ENCODE peak calls at places on chromosomes 1 and 21, in eight cellular contexts. Q, K, H, B, N, C, L and X are unnamed samples.

GRCh38 chr1:228849011-228849541 is 113.8 kb downstream of the RHOU start:
- DNase-seq in Q (no peak), K (no peak), H (no peak), B (no peak), N (no peak), C (peak), L (no peak), X (no peak)

GRCh38 chr1:164748253-164748899 is 189.4 kb downstream of the PBX1 start:
- DNase-seq in Q (peak), K (no peak), H (peak), B (peak), N (peak), C (peak), L (peak), X (no peak)

GRCh38 chr1:53086504-53087070 is 24.6 kb downstream of the PODN start:
- DNase-seq in Q (no peak), K (no peak), H (no peak), B (no peak), N (no peak), C (no peak), L (no peak), X (no peak)

GRCh38 chr1:236753554-236753953 is 41.5 kb upstream of the MTR start:
- DNase-seq in Q (peak), K (peak), H (peak), B (no peak), N (peak), C (peak), L (peak), X (peak)

GRCh38 chr1:29282135-29282923 is 46.0 kb downstream of the PTPRU start:
- DNase-seq in Q (no peak), K (no peak), H (no peak), B (no peak), N (no peak), C (peak), L (no peak), X (no peak)

GRCh38 chr1:47568763-47569162 is 130.9 kb downstream of the FOXD2 start:
- DNase-seq in Q (no peak), K (no peak), H (no peak), B (no peak), N (no peak), C (no peak), L (no peak), X (no peak)

GRCh38 chr1:110515896-110516295 is 3.1 kb downstream of the KCNA10 start:
- DNase-seq in Q (peak), K (peak), H (no peak), B (no peak), N (no peak), C (no peak), L (no peak), X (no peak)

GRCh38 chr1:208264469-208265126 is 20.4 kb upstream of the PLXNA2 start:
- DNase-seq in Q (no peak), K (no peak), H (peak), B (peak), N (no peak), C (no peak), L (no peak), X (no peak)

GRCh38 chr1:115302390-115302961 is 35.6 kb downstream of the NGF start:
- DNase-seq in Q (peak), K (peak), H (peak), B (peak), N (no peak), C (peak), L (peak), X (no peak)

GRCh38 chr1:240572328-240572727 is 39.6 kb downstream of the GREM2 start:
- DNase-seq in Q (no peak), K (no peak), H (no peak), B (no peak), N (no peak), C (no peak), L (no peak), X (no peak)

GRCh38 chr1:240579511-240579910 is 32.4 kb downstream of the GREM2 start:
- DNase-seq in Q (no peak), K (no peak), H (no peak), B (no peak), N (no peak), C (no peak), L (no peak), X (no peak)

GRCh38 chr1:240571782-240572181 is 40.2 kb downstream of the GREM2 start:
- DNase-seq in Q (no peak), K (no peak), H (no peak), B (no peak), N (no peak), C (no peak), L (no peak), X (no peak)

GRCh38 chr1:240577095-240577494 is 34.9 kb downstream of the GREM2 start:
- DNase-seq in Q (no peak), K (no peak), H (no peak), B (no peak), N (no peak), C (no peak), L (no peak), X (no peak)

DNA sequence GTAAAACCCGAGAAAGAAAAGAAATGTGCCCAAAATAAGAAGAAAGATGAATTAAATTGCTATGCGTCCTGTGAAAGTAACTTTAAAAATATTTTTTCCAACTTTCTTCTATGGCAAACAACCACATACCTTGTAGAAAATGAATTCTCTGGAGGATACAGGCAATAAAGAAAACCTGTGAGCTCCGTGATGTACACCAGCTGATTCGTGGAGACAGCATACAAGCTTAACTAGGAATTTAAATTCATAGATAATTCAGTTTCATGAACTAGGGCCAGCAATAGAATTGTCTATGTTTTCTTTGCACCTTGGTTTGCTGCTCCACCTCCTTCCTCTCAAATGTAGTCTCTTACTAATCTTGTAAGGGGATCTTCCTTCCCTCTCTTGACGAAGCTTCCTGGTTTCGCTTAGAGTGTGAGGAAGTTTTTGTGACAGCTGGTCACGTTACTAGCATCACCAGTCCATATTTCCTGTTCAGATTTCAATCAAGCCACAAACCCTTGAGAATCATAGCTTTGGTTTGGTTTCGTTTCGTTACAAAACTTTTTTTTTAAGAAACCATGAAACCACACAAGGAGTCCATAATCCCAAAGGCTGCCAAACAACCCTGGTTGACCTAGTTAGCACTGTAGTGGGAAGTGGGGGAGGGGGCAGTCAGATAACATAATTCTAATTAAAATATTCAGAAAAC is 35.8 kb downstream of the GREM2 start:
- DNase-seq in Q (peak), K (no peak), H (peak), B (peak), N (peak), C (no peak), L (no peak), X (peak)
- H3K4me2 ChIP-seq in Q (peak), K (no peak), H (peak), B (peak), N (no peak), C (peak), L (no peak), X (peak)

GRCh38 chr1:155125946-155126493 is 1.7 kb upstream of the EFNA1 start:
- DNase-seq in Q (no peak), K (no peak), H (peak), B (no peak), N (peak), C (peak), L (peak), X (no peak)
- H3K27ac ChIP-seq in Q (no peak), K (peak), H (no peak), B (no peak), N (no peak), C (peak), L (no peak), X (no peak)

GRCh38 chr1:169456029-169456428 is 28.8 kb upstream of the CCDC181 start:
- DNase-seq in Q (no peak), K (no peak), H (no peak), B (no peak), N (no peak), C (no peak), L (no peak), X (no peak)

GRCh38 chr1:169461390-169462001 is 24.2 kb downstream of the SLC19A2 start:
- DNase-seq in Q (no peak), K (no peak), H (no peak), B (no peak), N (no peak), C (no peak), L (no peak), X (no peak)

GRCh38 chr1:169462385-169462784 is 23.4 kb downstream of the SLC19A2 start:
- DNase-seq in Q (no peak), K (no peak), H (no peak), B (no peak), N (no peak), C (no peak), L (no peak), X (no peak)

GRCh38 chr1:169457443-169457842 is 28.3 kb downstream of the SLC19A2 start:
- DNase-seq in Q (no peak), K (no peak), H (no peak), B (no peak), N (no peak), C (no peak), L (no peak), X (no peak)

DNA sequence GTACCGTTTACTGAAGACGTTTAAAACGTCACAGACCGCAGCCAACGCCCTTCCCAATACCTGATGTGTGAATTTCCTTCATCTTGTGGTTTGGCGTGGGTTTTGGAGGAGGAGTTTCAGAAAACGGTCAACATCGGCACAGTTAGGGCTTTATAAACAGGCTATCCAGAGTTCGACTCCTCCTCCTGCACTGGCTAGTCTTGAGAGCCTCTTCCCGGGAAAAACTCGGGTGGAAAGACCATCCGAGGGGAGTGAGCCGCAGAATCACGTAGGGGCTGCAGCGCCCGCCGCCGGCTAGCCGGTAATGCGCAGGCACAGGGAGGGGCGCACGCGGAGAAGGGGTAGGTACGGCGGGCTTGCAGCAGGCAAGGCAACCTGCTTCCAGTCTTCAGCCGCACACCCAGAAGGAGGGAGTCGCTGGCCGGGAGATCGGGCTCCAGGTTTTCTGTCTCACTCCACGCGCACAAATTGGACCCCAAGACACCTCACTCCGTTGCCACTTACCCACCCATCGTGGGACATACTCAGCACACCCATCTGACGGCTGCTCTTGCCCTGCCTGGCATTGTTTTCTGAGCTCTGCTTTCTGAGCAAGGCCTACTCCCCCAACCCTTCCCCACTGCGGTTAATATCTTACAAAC is 25.4 kb downstream of the SLC19A2 start:
- DNase-seq in Q (peak), K (no peak), H (peak), B (peak), N (no peak), C (no peak), L (no peak), X (no peak)
- TF ChIP-seq CTCF in Q (no peak), K (no peak), H (no peak), B (no peak), N (no peak), C (no peak), L (no peak), X (no peak)

DNA sequence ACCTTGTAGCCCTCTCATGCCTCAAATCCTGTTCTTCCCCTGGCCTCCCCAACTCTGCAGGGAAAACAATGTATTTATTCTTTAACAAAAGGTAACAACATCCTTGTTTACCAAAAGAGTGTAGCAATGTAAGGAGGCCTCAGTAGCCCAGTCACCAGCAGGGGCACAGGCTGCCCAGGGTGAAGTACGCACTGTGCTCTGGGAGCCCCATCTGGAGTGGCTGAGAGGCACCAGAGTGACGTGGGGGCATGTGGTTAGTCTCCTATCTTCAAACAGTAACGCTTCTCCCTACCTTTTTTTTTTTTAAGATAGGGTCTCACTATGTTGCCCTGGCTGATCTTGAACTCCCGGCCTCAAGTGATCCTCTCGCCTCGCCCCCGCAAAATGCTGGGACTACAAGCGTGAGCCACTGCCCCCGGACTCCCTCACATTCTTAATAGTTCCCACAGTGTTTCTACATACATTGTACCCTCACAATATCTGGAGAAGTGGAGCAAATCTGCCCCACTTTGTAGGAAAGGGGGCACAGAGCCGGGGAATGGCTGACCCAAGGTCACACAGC is 51.3 kb upstream of the ECE1 start:
- DNase-seq in Q (no peak), K (no peak), H (no peak), B (no peak), N (no peak), C (no peak), L (no peak), X (no peak)
- H3K4me2 ChIP-seq in Q (peak), K (no peak), H (peak), B (peak), N (no peak), C (peak), L (no peak), X (no peak)

GRCh38 chr1:243849089-243850012 is 692 bp downstream of the AKT3 start:
- DNase-seq in Q (peak), K (peak), H (peak), B (peak), N (peak), C (peak), L (peak), X (peak)

GRCh38 chr1:243850013-243850367 is at the start of gene AKT3:
- DNase-seq in Q (no peak), K (no peak), H (no peak), B (no peak), N (no peak), C (peak), L (peak), X (no peak)

GRCh38 chr1:243851765-243852164 is 1.7 kb upstream of the AKT3 start:
- DNase-seq in Q (no peak), K (no peak), H (no peak), B (no peak), N (no peak), C (no peak), L (no peak), X (no peak)

GRCh38 chr1:243851129-243851756 is 1.2 kb upstream of the AKT3 start:
- DNase-seq in Q (peak), K (peak), H (no peak), B (peak), N (no peak), C (no peak), L (no peak), X (no peak)

DNA sequence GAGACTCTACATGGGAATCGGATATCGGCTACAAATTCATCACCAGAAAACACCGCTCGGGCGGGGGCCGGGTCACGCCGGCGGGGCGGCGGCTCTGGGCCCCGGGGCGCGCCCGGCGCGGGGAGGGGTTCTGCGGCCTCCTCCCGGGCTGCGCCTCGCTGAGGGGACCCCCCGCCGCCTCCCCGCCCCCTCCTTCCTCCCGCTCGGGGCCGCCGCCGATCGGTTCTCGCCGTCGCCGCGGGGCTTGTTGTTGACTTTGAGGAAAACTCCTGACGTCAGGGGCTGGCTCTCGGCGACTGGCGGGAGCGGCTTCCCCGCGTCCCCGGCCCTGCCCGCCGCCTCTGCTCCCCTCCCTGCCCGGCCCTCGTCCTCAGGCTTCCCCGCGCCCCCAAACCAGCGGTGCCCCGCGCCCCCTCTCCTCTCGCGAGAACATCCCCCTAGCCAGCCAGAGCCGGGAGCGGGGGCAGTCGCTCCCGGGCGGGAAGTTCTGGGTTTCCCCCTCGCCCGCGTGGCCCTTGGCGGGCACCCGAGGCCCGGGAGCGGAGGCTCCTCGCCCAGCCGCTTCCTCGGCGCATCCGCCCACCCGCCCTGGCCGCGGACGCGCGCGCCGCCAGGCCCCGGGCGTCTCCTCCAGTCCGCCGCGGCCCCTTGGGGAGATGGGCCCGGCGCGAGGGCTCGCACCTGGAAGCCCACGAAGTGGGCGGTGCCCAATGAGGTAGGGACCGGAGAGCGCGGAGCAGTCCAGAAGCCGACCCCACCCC is 505 bp upstream of the AKT3 start:
- DNase-seq in Q (peak), K (peak), H (peak), B (peak), N (peak), C (peak), L (peak), X (peak)
- H3K27ac ChIP-seq in Q (peak), K (peak), H (peak), B (peak), N (peak), C (peak), L (peak), X (peak)

DNA sequence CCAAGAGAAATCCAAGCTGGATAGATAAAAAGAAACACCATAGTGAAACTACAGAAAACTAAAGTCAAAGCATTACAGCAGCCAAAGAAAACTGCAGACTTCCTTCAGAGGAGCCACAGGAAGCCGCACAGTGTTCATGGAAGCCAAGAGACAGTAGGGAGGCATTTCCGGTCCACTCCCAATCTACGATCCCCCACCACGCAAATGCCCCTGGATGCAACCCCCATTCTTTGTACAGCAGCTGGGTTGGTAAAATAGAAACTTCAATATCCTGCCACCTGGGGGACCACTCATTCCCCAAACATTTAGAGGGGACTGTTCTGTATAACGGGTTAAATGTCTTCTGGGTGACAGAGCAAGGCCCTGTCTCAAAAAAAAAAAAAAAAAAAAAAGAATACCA is 43.9 kb upstream of the TSPEAR start:
- DNase-seq in Q (no peak), K (no peak), H (no peak), B (no peak), N (peak), C (no peak), L (no peak), X (no peak)
- TF ChIP-seq CTCF in Q (peak), K (no peak), H (peak), B (no peak), N (peak), C (no peak), L (no peak), X (no peak)

GRCh38 chr1:10057305-10057704 is 24.5 kb downstream of the UBE4B start:
- DNase-seq in Q (peak), K (no peak), H (peak), B (peak), N (no peak), C (no peak), L (no peak), X (no peak)
- H3K4me2 ChIP-seq in Q (no peak), K (no peak), H (no peak), B (peak), N (no peak), C (no peak), L (no peak), X (no peak)

GRCh38 chr1:17559618-17560419 is 20.3 kb downstream of the ARHGEF10L start:
- DNase-seq in Q (no peak), K (peak), H (no peak), B (no peak), N (no peak), C (peak), L (no peak), X (no peak)

GRCh38 chr1:17558954-17559617 is 19.6 kb downstream of the ARHGEF10L start:
- DNase-seq in Q (no peak), K (no peak), H (no peak), B (no peak), N (no peak), C (no peak), L (no peak), X (no peak)

GRCh38 chr1:17561252-17561558 is 21.7 kb downstream of the ARHGEF10L start:
- DNase-seq in Q (no peak), K (no peak), H (peak), B (no peak), N (no peak), C (no peak), L (no peak), X (no peak)

GRCh38 chr1:17557986-17558385 is 18.5 kb downstream of the ARHGEF10L start:
- DNase-seq in Q (no peak), K (no peak), H (no peak), B (no peak), N (no peak), C (no peak), L (no peak), X (no peak)

GRCh38 chr1:17558541-17558940 is 19.0 kb downstream of the ARHGEF10L start:
- DNase-seq in Q (no peak), K (no peak), H (no peak), B (no peak), N (no peak), C (no peak), L (no peak), X (no peak)
- H3K27ac ChIP-seq in Q (no peak), K (no peak), H (no peak), B (no peak), N (no peak), C (no peak), L (no peak), X (no peak)

GRCh38 chr1:230758705-230759354 is 11.6 kb downstream of the CAPN9 start:
- DNase-seq in Q (no peak), K (no peak), H (no peak), B (no peak), N (no peak), C (peak), L (no peak), X (no peak)
- TF ChIP-seq CTCF in Q (no peak), K (no peak), H (no peak), B (no peak), N (no peak), C (no peak), L (no peak), X (no peak)

GRCh38 chr1:210467440-210468040 is 138.8 kb downstream of the HHAT start:
- DNase-seq in Q (peak), K (no peak), H (peak), B (no peak), N (no peak), C (no peak), L (no peak), X (no peak)

GRCh38 chr1:210464519-210465039 is 135.9 kb downstream of the HHAT start:
- DNase-seq in Q (peak), K (peak), H (peak), B (peak), N (no peak), C (peak), L (no peak), X (no peak)

GRCh38 chr1:210465150-210465549 is 136.4 kb downstream of the HHAT start:
- DNase-seq in Q (no peak), K (no peak), H (no peak), B (no peak), N (no peak), C (no peak), L (no peak), X (no peak)
- H3K4me2 ChIP-seq in Q (no peak), K (no peak), H (no peak), B (no peak), N (no peak), C (no peak), L (no peak), X (no peak)